ENCODE peak calls at places on chromosomes 5 and 9, in ten cellular contexts. V, J, G, P, S, I, X, C, Y and M are unnamed samples.

GRCh38 chr5:174324680-174325079 is 279.2 kb downstream of the NSG2 start:
- DNase-seq in V (no peak), J (no peak), G (peak; percentile 30), P (no peak), S (no peak), I (no peak), X (no peak), C (no peak), Y (no peak), M (no peak)

GRCh38 chr5:40006260-40006659 is 581.5 kb upstream of the DAB2 start:
- DNase-seq in V (no peak), J (no peak), G (no peak), P (no peak), S (no peak), I (no peak), X (no peak), C (no peak), Y (no peak), M (no peak)

GRCh38 chr9:113910036-113910639 is 34.0 kb downstream of the ZNF618 start:
- DNase-seq in V (no peak), J (no peak), G (no peak), P (no peak), S (no peak), I (no peak), X (no peak), C (no peak), Y (no peak), M (no peak)

GRCh38 chr5:14914603-14915277 is 43.2 kb upstream of the ANKH start:
- DNase-seq in V (no peak), J (peak; percentile 17), G (peak; percentile 92), P (no peak), S (no peak), I (no peak), X (no peak), C (no peak), Y (no peak), M (no peak)

GRCh38 chr9:20650750-20651299 is 28.5 kb upstream of the MLLT3 start:
- DNase-seq in V (no peak), J (no peak), G (no peak), P (no peak), S (no peak), I (no peak), X (no peak), C (no peak), Y (no peak), M (no peak)

GRCh38 chr5:139524932-139525585 is 36.1 kb upstream of the UBE2D2 start:
- DNase-seq in V (no peak), J (no peak), G (no peak), P (no peak), S (no peak), I (no peak), X (no peak), C (no peak), Y (no peak), M (no peak)

GRCh38 chr5:61301820-61302563 is 30.1 kb upstream of the ZSWIM6 start:
- DNase-seq in V (peak; percentile 50), J (no peak), G (peak; percentile 100), P (peak; percentile 46), S (no peak), I (peak; percentile 47), X (peak; percentile 99), C (no peak), Y (peak; percentile 83), M (no peak)

GRCh38 chr5:126385509-126385908 is 37.7 kb upstream of the GRAMD2B start:
- DNase-seq in V (no peak), J (no peak), G (peak; percentile 28), P (no peak), S (no peak), I (no peak), X (no peak), C (no peak), Y (no peak), M (no peak)

GRCh38 chr9:125544988-125545651 is 161.9 kb downstream of the MAPKAP1 start:
- DNase-seq in V (no peak), J (no peak), G (peak; percentile 82), P (no peak), S (no peak), I (no peak), X (peak; percentile 74), C (no peak), Y (no peak), M (no peak)

GRCh38 chr5:61637566-61637965 is 305.5 kb downstream of the ZSWIM6 start:
- DNase-seq in V (no peak), J (no peak), G (no peak), P (no peak), S (no peak), I (no peak), X (no peak), C (no peak), Y (no peak), M (no peak)

GRCh38 chr9:133839822-133840329 is 101.7 kb upstream of the SARDH start:
- DNase-seq in V (no peak), J (no peak), G (peak; percentile 11), P (peak; percentile 38), S (no peak), I (no peak), X (no peak), C (no peak), Y (no peak), M (no peak)

GRCh38 chr5:1821862-1822261 is 20.7 kb downstream of the NDUFS6 start:
- DNase-seq in V (peak; percentile 15), J (no peak), G (no peak), P (no peak), S (no peak), I (no peak), X (no peak), C (no peak), Y (no peak), M (no peak)

GRCh38 chr9:15277400-15278137 is 29.4 kb downstream of the TTC39B start:
- DNase-seq in V (no peak), J (peak; percentile 9), G (peak; percentile 55), P (no peak), S (no peak), I (no peak), X (no peak), C (no peak), Y (no peak), M (no peak)

GRCh38 chr5:30505014-30505886 is 688.2 kb upstream of the CDH6 start:
- DNase-seq in V (no peak), J (no peak), G (peak; percentile 0), P (no peak), S (no peak), I (no peak), X (peak; percentile 4), C (no peak), Y (no peak), M (no peak)

GRCh38 chr5:87151547-87151946 is 116.1 kb upstream of the RASA1 start:
- DNase-seq in V (no peak), J (no peak), G (peak; percentile 88), P (no peak), S (no peak), I (no peak), X (peak; percentile 83), C (no peak), Y (no peak), M (no peak)

GRCh38 chr5:41120600-41120999 is 49.5 kb upstream of the MROH2B start:
- DNase-seq in V (no peak), J (no peak), G (no peak), P (no peak), S (no peak), I (no peak), X (no peak), C (no peak), Y (peak; percentile 33), M (no peak)

GRCh38 chr9:120758544-120758943 is 34.7 kb downstream of the FBXW2 start:
- DNase-seq in V (no peak), J (no peak), G (no peak), P (no peak), S (no peak), I (no peak), X (no peak), C (no peak), Y (no peak), M (no peak)